ENCODE peak calls at places on chromosomes 5 and 9, in eight cellular contexts. I is PC-3, J is H1, Y is cardiac muscle cell, A is HepG2, F is left lung, P is mammary epithelial cell, L is prostate gland. G is an unnamed sample.

GRCh38 chr9:116905131-116905724 is 218.1 kb downstream of the TRIM32 start:
- DNase-seq in F (no peak), A (no peak), J (no peak), L (no peak), P (no peak), Y (no peak), I (no peak), G (no peak)

GRCh38 chr5:746258-746761 is 38.2 kb downstream of the ZDHHC11B start:
- DNase-seq in Y (no peak), J (no peak), L (no peak), P (no peak), I (no peak), A (no peak), F (no peak), G (peak)

GRCh38 chr5:76808142-76808691 is 10.6 kb upstream of the F2RL1 start:
- DNase-seq in J (peak), P (no peak), I (no peak), F (no peak), L (no peak), A (no peak), Y (no peak), G (no peak)

GRCh38 chr5:92991681-92992472 is 589.1 kb downstream of the NR2F1-AS1 start:
- DNase-seq in L (no peak), I (peak), P (no peak), A (no peak), F (no peak), J (no peak), Y (no peak), G (no peak)

GRCh38 chr5:110873773-110874437 is 135.1 kb downstream of the SLC25A46 start:
- DNase-seq in A (no peak), Y (no peak), L (no peak), I (no peak), P (no peak), F (no peak), J (no peak), G (no peak)

GRCh38 chr5:159510282-159510681 is 180.0 kb upstream of the IL12B start:
- DNase-seq in J (peak), A (peak), Y (peak), I (peak), P (no peak), L (peak), F (peak), G (peak)

GRCh38 chr5:150763023-150763793 is 4.4 kb upstream of the DCTN4 start:
- DNase-seq in A (peak), P (peak), Y (peak), F (no peak), L (peak), I (peak), J (no peak), G (peak)

GRCh38 chr5:94375801-94376200 is 242.6 kb downstream of the KIAA0825 start:
- DNase-seq in J (no peak), P (no peak), F (no peak), I (peak), A (no peak), L (no peak), Y (no peak), G (no peak)

GRCh38 chr5:172280937-172281336 is 2.6 kb downstream of the UBTD2 start:
- DNase-seq in Y (no peak), F (no peak), J (no peak), A (no peak), I (peak), P (peak), L (no peak), G (no peak)

GRCh38 chr9:135956798-135957166 is 4.4 kb downstream of the UBAC1 start:
- DNase-seq in J (no peak), L (no peak), P (no peak), Y (no peak), F (no peak), I (no peak), A (no peak), G (no peak)

GRCh38 chr5:98179791-98180755 is 593.4 kb upstream of the RGMB start:
- DNase-seq in F (no peak), L (no peak), Y (no peak), J (no peak), A (no peak), P (peak), I (no peak), G (peak)

GRCh38 chr9:95091971-95092320 is 225.6 kb downstream of the FANCC start:
- DNase-seq in F (no peak), J (no peak), L (no peak), A (no peak), P (no peak), Y (peak), I (peak), G (peak)

GRCh38 chr5:159316519-159317383 is 13.5 kb downstream of the IL12B start:
- DNase-seq in A (peak), J (no peak), L (peak), Y (peak), F (no peak), P (peak), I (peak), G (peak)

GRCh38 chr5:130884033-130884432 is 281.0 kb downstream of the HINT1 start:
- DNase-seq in I (no peak), Y (no peak), F (no peak), P (no peak), L (no peak), A (no peak), J (no peak), G (no peak)

GRCh38 chr5:32272746-32273145 is 40.0 kb downstream of the MTMR12 start:
- DNase-seq in Y (no peak), A (peak), I (no peak), P (no peak), J (no peak), F (no peak), L (no peak), G (no peak)

GRCh38 chr9:109556061-109556460 is 58.0 kb upstream of the PTPN3 start:
- DNase-seq in A (no peak), L (peak), I (peak), J (no peak), P (peak), F (peak), Y (no peak), G (peak)

GRCh38 chr5:127619908-127620479 is 28.9 kb upstream of the CTXN3 start:
- DNase-seq in F (no peak), I (no peak), L (no peak), P (peak), Y (no peak), A (no peak), J (no peak), G (no peak)

GRCh38 chr9:72588336-72588735 is 66.9 kb downstream of the TMC1 start:
- DNase-seq in J (no peak), A (no peak), F (no peak), Y (no peak), L (peak), P (no peak), I (no peak), G (no peak)

GRCh38 chr5:133469846-133470245 is 142.5 kb downstream of the FSTL4 start:
- DNase-seq in A (no peak), I (no peak), P (no peak), L (no peak), F (no peak), J (no peak), Y (no peak), G (no peak)

GRCh38 chr9:11931109-11931508 is 762.1 kb upstream of the TYRP1 start:
- DNase-seq in P (no peak), L (no peak), I (peak), Y (no peak), F (no peak), A (no peak), J (no peak), G (no peak)

GRCh38 chr9:14341437-14342133 is 27.6 kb upstream of the NFIB start:
- DNase-seq in F (no peak), L (no peak), J (no peak), P (no peak), Y (no peak), A (no peak), I (no peak), G (no peak)

DNA sequence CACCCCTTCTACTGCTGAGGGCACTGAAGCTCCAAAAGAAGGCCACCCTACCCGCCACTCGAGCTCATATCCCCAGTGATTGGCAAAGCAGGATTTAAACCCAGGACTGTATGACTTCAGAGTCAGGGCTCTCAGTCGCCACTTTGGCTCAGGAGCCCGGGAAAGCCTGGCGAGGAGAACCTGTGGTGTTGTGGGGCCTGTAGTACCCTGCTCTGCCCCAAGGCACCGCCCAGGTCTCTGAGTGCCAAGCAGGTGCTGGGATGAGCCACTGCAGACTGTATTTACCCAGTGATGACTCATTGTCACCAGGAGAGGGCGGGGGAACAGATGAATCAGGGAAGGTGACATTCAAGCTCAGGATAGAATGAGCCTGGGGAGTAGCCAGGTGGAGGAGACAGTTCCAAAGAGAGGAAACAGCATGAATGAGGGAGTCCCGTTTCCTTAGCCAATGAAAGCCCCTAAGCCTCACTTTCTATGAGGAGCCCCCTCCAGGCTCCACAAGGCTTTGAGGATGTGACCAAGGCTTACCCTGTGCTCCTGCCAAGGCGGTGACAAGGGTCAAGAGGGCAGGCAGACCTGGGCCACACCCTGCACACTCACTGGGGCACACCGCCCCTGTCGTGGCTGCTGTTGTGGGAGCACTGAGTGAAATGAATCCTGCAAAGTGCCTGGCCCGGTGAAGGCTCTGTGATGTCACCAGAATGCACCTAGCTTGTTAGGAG is 17.8 kb upstream of the DPM2 start:
- DNase-seq in P (peak), I (peak), L (peak), Y (no peak), F (peak), J (no peak), A (peak), G (peak)
- TF ChIP-seq CTCF in P (peak), I (peak), L (peak), Y (no peak), F (no peak), J (no peak), A (peak), G (peak)

GRCh38 chr9:91807640-91808246 is 142.3 kb downstream of the ROR2 start:
- DNase-seq in L (no peak), F (no peak), A (no peak), Y (peak), P (no peak), I (no peak), J (no peak), G (no peak)

GRCh38 chr9:91812191-91812590 is 137.8 kb downstream of the ROR2 start:
- DNase-seq in J (no peak), P (no peak), Y (no peak), A (no peak), F (no peak), I (no peak), L (no peak), G (no peak)

GRCh38 chr9:91811024-91811909 is 138.8 kb downstream of the ROR2 start:
- DNase-seq in Y (no peak), A (no peak), F (no peak), I (no peak), L (no peak), J (no peak), P (no peak), G (no peak)

GRCh38 chr9:91809581-91810285 is 140.3 kb downstream of the ROR2 start:
- DNase-seq in L (no peak), Y (no peak), A (no peak), I (peak), P (peak), F (no peak), J (no peak), G (no peak)

DNA sequence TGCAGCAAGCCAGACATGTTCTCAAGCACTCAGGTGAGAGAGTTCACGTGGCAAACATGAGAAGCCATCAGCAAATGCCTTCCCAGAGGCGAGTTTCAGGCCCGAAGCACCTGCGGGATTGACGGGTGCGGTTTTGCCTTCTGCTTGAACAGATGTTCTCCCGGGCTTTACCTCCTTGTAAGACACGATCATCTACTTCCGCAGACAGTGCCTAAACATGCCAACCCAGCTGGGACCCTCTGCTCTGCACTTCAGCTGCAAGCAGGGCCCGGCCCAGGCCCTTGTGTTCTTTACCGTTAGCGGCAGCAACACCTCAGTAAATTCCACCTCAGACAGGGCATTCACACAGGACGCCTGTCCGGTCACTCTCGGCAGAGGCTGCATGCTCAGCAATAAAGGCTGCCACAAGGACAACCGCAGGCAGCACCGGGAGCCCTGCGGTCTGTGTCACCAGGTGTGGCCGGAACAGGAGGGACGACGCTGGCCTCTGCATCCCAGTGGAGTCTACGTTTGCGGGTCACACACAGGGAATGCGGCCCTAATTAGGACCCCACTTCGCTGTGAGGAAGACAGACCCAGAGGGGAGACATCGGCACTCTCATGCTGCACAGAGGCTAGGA is 139.6 kb downstream of the ROR2 start:
- DNase-seq in J (no peak), L (no peak), A (no peak), I (no peak), P (no peak), F (no peak), Y (no peak), G (no peak)
- H3K27ac ChIP-seq in J (no peak), L (no peak), A (no peak), I (no peak), P (no peak), F (no peak), Y (peak), G (no peak)

GRCh38 chr5:163913548-163913947 is 408.1 kb downstream of the MAT2B start:
- DNase-seq in P (no peak), I (no peak), Y (no peak), A (no peak), L (no peak), J (no peak), F (no peak), G (no peak)
- TF ChIP-seq CTCF in P (no peak), I (peak), Y (peak), A (no peak), L (no peak), J (no peak), F (no peak), G (no peak)

GRCh38 chr9:93205896-93206575 is 22.1 kb downstream of the WNK2 start:
- DNase-seq in Y (no peak), L (no peak), I (no peak), F (no peak), P (no peak), J (no peak), A (no peak), G (no peak)

GRCh38 chr9:93207860-93208734 is 24.2 kb downstream of the WNK2 start:
- DNase-seq in J (no peak), L (no peak), P (no peak), I (no peak), Y (no peak), F (no peak), A (no peak), G (no peak)

GRCh38 chr9:93205045-93205768 is 21.3 kb downstream of the WNK2 start:
- DNase-seq in P (no peak), A (peak), Y (peak), L (peak), J (no peak), F (no peak), I (no peak), G (no peak)

GRCh38 chr9:93207326-93207814 is 23.4 kb downstream of the WNK2 start:
- DNase-seq in Y (peak), I (no peak), P (no peak), A (no peak), L (no peak), J (no peak), F (no peak), G (no peak)

GRCh38 chr9:93206576-93207155 is 22.7 kb downstream of the WNK2 start:
- DNase-seq in A (no peak), J (no peak), P (no peak), Y (no peak), I (no peak), F (no peak), L (no peak), G (no peak)
- H3K27ac ChIP-seq in A (no peak), J (no peak), P (no peak), Y (peak), I (no peak), F (no peak), L (no peak), G (no peak)

GRCh38 chr5:2110137-2110933 is 227.6 kb upstream of the IRX4 start:
- DNase-seq in A (no peak), P (no peak), L (no peak), J (no peak), F (no peak), Y (no peak), I (no peak), G (no peak)
- TF ChIP-seq CTCF in A (no peak), P (no peak), L (no peak), J (no peak), F (no peak), Y (no peak), I (no peak), G (peak)